ENCODE peak calls at places on chromosomes 4 and X, in six cellular contexts. M is RCC 7860; G is HL-60; Q is NCI-H1105; P is activated CD4-positive, CD25-positive, alpha-beta regulatory T cell; V is activated CD4-positive, alpha-beta T cell treated with anti-CD3 and anti-CD28 coated beads for 48 hours. I is an unnamed sample.

GRCh38 chr4:145298885-145299284 is 118.5 kb upstream of the OTUD4 start:
- DNase-seq in M (no peak), G (no peak), Q (no peak), P (no peak), V (no peak), I (peak; percentile 30)

GRCh38 chr4:76733380-76733779 is 164.6 kb downstream of the SOWAHB start:
- DNase-seq in M (no peak), G (no peak), Q (no peak), P (no peak), V (no peak), I (no peak)

GRCh38 chr4:14345356-14345775 is 656.9 kb upstream of the CPEB2 start:
- DNase-seq in M (no peak), G (no peak), Q (no peak), P (no peak), V (no peak), I (no peak)

GRCh38 chrX:67544281-67544680 is 460 bp downstream of the AR start:
- DNase-seq in M (no peak), G (no peak), Q (no peak), P (no peak), V (no peak), I (no peak)

GRCh38 chr4:47469951-47470350 is 6.4 kb upstream of the COMMD8 start:
- DNase-seq in M (no peak), G (no peak), Q (no peak), P (no peak), V (no peak), I (no peak)

GRCh38 chr4:48620861-48621260 is 130.8 kb downstream of the ZAR1 start:
- DNase-seq in M (no peak), G (no peak), Q (no peak), P (no peak), V (no peak), I (no peak)

GRCh38 chr4:32790803-32791202 is 2070.6 kb downstream of the PCDH7 start:
- DNase-seq in M (no peak), G (no peak), Q (no peak), P (no peak), V (no peak), I (no peak)

GRCh38 chr4:165992263-165992662 is 119.2 kb downstream of the TLL1 start:
- DNase-seq in M (no peak), G (no peak), Q (no peak), P (no peak), V (no peak), I (no peak)

GRCh38 chr4:175413561-175413960 is 398.5 kb downstream of the GPM6A start:
- DNase-seq in M (peak; percentile 63), G (no peak), Q (no peak), P (no peak), V (no peak), I (no peak)

GRCh38 chrX:45769919-45770582 is 569.4 kb upstream of the DIPK2B start:
- DNase-seq in M (peak; percentile 94), G (no peak), Q (no peak), P (no peak), V (peak; percentile 55), I (peak; percentile 87)

GRCh38 chrX:149825424-149825823 is 43.7 kb downstream of the MAGEA9 start:
- DNase-seq in M (no peak), G (no peak), Q (peak; percentile 27), P (peak; percentile 13), V (peak; percentile 58), I (peak; percentile 1)

GRCh38 chrX:130594453-130594916 is 192.7 kb downstream of the RBMX2 start:
- DNase-seq in M (no peak), G (no peak), Q (no peak), P (no peak), V (no peak), I (no peak)

GRCh38 chr4:148170408-148171385 is 271.5 kb downstream of the NR3C2 start:
- DNase-seq in M (no peak), G (no peak), Q (no peak), P (no peak), V (no peak), I (no peak)

GRCh38 chrX:387729-388128 is 1.0 kb upstream of the PPP2R3B start:
- DNase-seq in M (no peak), G (no peak), Q (no peak), P (no peak), V (no peak), I (no peak)

GRCh38 chr4:99811850-99812249 is 4.8 kb upstream of the DAPP1 start:
- DNase-seq in M (no peak), G (peak; percentile 51), Q (no peak), P (peak; percentile 7), V (peak; percentile 65), I (peak; percentile 40)

GRCh38 chr4:166481739-166482138 is 608.7 kb downstream of the TLL1 start:
- DNase-seq in M (no peak), G (no peak), Q (no peak), P (no peak), V (no peak), I (no peak)

GRCh38 chr4:17447675-17448298 is 64.1 kb downstream of the QDPR start:
- DNase-seq in M (peak; percentile 26), G (no peak), Q (no peak), P (no peak), V (peak; percentile 58), I (peak; percentile 66)

GRCh38 chrX:47515941-47516649 is 33.1 kb upstream of the ZNF41 start:
- DNase-seq in M (peak; percentile 38), G (peak; percentile 6), Q (no peak), P (no peak), V (peak; percentile 5), I (no peak)

GRCh38 chrX:134631404-134632346 is 26.6 kb downstream of the PLAC1 start:
- DNase-seq in M (no peak), G (no peak), Q (peak; percentile 32), P (no peak), V (no peak), I (no peak)

GRCh38 chrX:133677123-133678063 is 262.1 kb upstream of the GPC4 start:
- DNase-seq in M (no peak), G (no peak), Q (no peak), P (no peak), V (no peak), I (no peak)

GRCh38 chrX:54043696-54044125 is 562 bp downstream of the PHF8 start:
- DNase-seq in M (peak; percentile 3), G (peak; percentile 8), Q (no peak), P (peak; percentile 14), V (peak; percentile 35), I (no peak)

GRCh38 chr4:54657556-54658313 is at the start of gene KIT:
- DNase-seq in M (no peak), G (peak; percentile 7), Q (peak; percentile 79), P (no peak), V (peak; percentile 12), I (peak; percentile 56)

GRCh38 chr4:119508281-119508680 is 120.3 kb downstream of the PDE5A start:
- DNase-seq in M (no peak), G (no peak), Q (no peak), P (no peak), V (no peak), I (peak; percentile 10)

GRCh38 chr4:151325320-151326246 is at the start of gene SH3D19:
- DNase-seq in M (peak; percentile 18), G (no peak), Q (peak; percentile 15), P (no peak), V (peak; percentile 2), I (peak; percentile 91)

GRCh38 chr4:167622481-167623240 is 388.4 kb upstream of the SPOCK3 start:
- DNase-seq in M (peak; percentile 8), G (no peak), Q (no peak), P (no peak), V (peak; percentile 54), I (peak; percentile 53)

GRCh38 chr4:107219681-107220080 is 183.6 kb upstream of the DKK2 start:
- DNase-seq in M (no peak), G (no peak), Q (no peak), P (no peak), V (no peak), I (no peak)